ENCODE peak calls at places on chromosomes 4 and X, in six cellular contexts. N, Y, K, X, V and I are unnamed samples.

GRCh38 chrX:17559728-17560379 is 177.4 kb upstream of the SCML1 start:
- DNase-seq in N (no peak), Y (no peak), K (no peak), X (no peak), V (no peak), I (no peak)

GRCh38 chrX:104098151-104098808 is 14.0 kb upstream of the ZCCHC18 start:
- DNase-seq in N (peak; percentile 45), Y (peak; percentile 56), K (peak; percentile 21), X (peak; percentile 57), V (no peak), I (no peak)

GRCh38 chr4:152408514-152409327 is 127.2 kb downstream of the FBXW7 start:
- DNase-seq in N (no peak), Y (no peak), K (no peak), X (no peak), V (no peak), I (no peak)

GRCh38 chrX:9659571-9660195 is 106.0 kb downstream of the GPR143 start:
- DNase-seq in N (no peak), Y (no peak), K (no peak), X (no peak), V (no peak), I (no peak)

GRCh38 chr4:127889903-127890302 is 9.2 kb downstream of the PLK4 start:
- DNase-seq in N (no peak), Y (no peak), K (no peak), X (no peak), V (no peak), I (no peak)

GRCh38 chr4:147599764-147600163 is 17.4 kb upstream of the TMEM184C start:
- DNase-seq in N (no peak), Y (no peak), K (no peak), X (no peak), V (no peak), I (no peak)

GRCh38 chrX:138908577-138908976 is 197.1 kb upstream of the FGF13 start:
- DNase-seq in N (no peak), Y (no peak), K (no peak), X (no peak), V (no peak), I (no peak)

GRCh38 chr4:183157215-183157614 is 58.2 kb downstream of the WWC2 start:
- DNase-seq in N (no peak), Y (no peak), K (no peak), X (no peak), V (no peak), I (no peak)

GRCh38 chr4:182876006-182876405 is 41.2 kb downstream of the DCTD start:
- DNase-seq in N (no peak), Y (no peak), K (no peak), X (no peak), V (no peak), I (no peak)

GRCh38 chr4:161256716-161257115 is 907.1 kb downstream of the FSTL5 start:
- DNase-seq in N (no peak), Y (no peak), K (no peak), X (no peak), V (no peak), I (no peak)

GRCh38 chr4:147756417-147756816 is 24.5 kb downstream of the ARHGAP10 start:
- DNase-seq in N (no peak), Y (no peak), K (no peak), X (no peak), V (no peak), I (no peak)

GRCh38 chr4:158346576-158346975 is 136.3 kb downstream of the TMEM144 start:
- DNase-seq in N (no peak), Y (no peak), K (no peak), X (no peak), V (no peak), I (no peak)

GRCh38 chr4:1205641-1206298 is 33.4 kb upstream of the SPON2 start:
- DNase-seq in N (no peak), Y (no peak), K (peak; percentile 8), X (no peak), V (no peak), I (peak; percentile 13)

GRCh38 chr4:176300565-176300964 is 19.2 kb upstream of the SPCS3 start:
- DNase-seq in N (no peak), Y (no peak), K (no peak), X (no peak), V (no peak), I (no peak)

GRCh38 chrX:39497717-39498265 is 600.0 kb downstream of the BCOR start:
- DNase-seq in N (no peak), Y (no peak), K (no peak), X (no peak), V (no peak), I (no peak)

GRCh38 chr4:149409186-149410056 is 406.2 kb downstream of the IQCM start:
- DNase-seq in N (no peak), Y (peak; percentile 68), K (no peak), X (no peak), V (peak; percentile 51), I (no peak)

GRCh38 chrX:34956915-34957314 is 14.3 kb downstream of the FAM47B start:
- DNase-seq in N (no peak), Y (no peak), K (no peak), X (no peak), V (no peak), I (no peak)

GRCh38 chr4:74111990-74112389 is 13.0 kb upstream of the CXCL2 start:
- DNase-seq in N (no peak), Y (peak; percentile 38), K (no peak), X (no peak), V (no peak), I (no peak)
- TF ChIP-seq CTCF in N (no peak), Y (no peak), K (no peak), X (no peak), V (no peak), I (no peak)

DNA sequence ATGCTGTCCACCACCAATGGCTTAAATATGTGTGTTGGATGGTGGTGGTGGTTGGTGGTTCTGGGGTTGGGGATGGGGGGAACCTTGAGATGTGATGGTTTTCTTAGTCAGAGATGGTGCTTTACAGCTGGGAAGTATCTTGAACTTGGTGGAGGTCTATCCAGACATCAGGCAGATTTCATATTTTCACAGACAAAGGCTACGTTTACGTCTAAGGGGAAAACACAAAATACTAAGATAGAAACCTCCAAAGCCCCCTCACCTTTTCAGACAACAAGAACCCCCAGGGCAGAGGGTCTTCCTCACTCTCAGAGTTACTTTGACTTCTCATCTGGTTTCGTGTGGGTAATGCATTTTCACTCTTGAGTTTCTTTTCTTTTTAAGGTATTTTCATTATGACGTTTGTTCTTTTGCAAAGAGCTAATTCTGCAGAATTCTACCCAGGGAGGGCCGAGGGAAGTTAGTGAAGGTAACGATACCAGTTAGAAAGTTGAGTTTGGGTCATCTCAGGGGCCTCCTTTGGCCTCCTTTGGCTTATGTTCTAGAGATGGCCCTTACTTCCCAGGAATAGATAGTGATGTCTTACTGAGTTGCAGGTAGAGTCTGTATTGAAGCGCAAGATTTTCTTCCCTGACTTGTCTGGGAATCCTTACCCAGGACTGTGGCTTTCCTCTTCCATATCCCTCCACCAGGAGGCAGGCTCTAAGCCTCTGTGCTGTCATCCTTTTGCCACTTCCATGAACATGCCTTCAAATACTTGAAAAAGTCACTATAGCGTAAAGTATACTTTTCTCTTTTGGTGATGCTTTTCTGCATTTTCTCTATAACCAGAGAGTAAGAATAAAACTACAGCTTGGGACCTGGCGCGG is 31.9 kb downstream of the RHOH start:
- DNase-seq in N (no peak), Y (no peak), K (peak; percentile 52), X (no peak), V (no peak), I (no peak)
- TF ChIP-seq CTCF in N (peak; percentile 62), Y (no peak), K (peak; percentile 44), X (no peak), V (no peak), I (peak; percentile 19)

DNA sequence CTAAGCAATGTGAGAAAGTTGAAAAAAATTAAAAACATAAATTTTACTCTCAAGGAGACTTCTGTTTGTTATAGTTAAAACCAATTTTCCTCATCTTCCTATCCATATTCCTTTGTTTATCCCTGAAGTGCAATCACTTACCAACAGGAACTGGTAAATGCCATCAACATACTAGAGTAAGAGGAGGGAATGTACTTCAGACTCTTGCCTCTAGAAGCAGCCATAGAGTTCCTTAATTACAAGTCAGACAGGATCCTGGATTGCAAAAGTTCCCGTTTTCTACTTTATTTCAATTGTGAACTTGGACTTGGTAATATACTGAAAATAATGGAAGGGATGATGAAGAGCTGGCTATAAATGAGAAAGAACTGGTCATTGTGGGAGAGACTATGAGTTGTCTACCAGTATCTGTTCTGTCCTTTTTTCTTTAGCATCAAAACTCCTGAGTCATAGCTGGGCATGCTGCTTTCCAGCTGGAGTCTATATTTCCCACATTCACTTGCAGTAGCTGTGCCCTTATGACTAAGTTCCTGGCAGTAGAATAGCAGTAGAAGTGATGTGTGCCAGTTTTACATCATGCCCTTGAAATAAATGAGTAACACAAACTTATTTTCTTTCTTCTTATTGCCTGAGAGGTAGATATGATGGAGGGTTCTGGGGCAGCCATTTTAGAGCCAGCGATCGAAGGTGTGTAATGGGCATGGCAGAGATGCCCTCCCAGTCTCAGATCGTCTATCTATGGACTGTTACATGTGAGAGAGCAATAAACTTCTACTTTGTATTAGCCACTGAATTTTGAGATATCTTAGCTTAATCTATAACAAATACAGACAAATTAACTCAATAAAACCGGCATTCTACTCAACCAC is 26.8 kb upstream of the SPARCL1 start:
- DNase-seq in N (no peak), Y (no peak), K (no peak), X (no peak), V (no peak), I (no peak)
- TF ChIP-seq CTCF in N (no peak), Y (no peak), K (no peak), X (no peak), V (no peak), I (no peak)

GRCh38 chr4:87057835-87058234 is 123.0 kb downstream of the AFF1 start:
- DNase-seq in N (no peak), Y (no peak), K (no peak), X (no peak), V (no peak), I (no peak)

GRCh38 chr4:87055340-87055739 is 120.5 kb downstream of the AFF1 start:
- DNase-seq in N (no peak), Y (no peak), K (no peak), X (no peak), V (no peak), I (no peak)

GRCh38 chr4:87060957-87061356 is 126.1 kb downstream of the AFF1 start:
- DNase-seq in N (no peak), Y (no peak), K (no peak), X (no peak), V (no peak), I (no peak)

GRCh38 chr4:87056884-87057283 is 122.1 kb downstream of the AFF1 start:
- DNase-seq in N (no peak), Y (no peak), K (no peak), X (no peak), V (no peak), I (no peak)

DNA sequence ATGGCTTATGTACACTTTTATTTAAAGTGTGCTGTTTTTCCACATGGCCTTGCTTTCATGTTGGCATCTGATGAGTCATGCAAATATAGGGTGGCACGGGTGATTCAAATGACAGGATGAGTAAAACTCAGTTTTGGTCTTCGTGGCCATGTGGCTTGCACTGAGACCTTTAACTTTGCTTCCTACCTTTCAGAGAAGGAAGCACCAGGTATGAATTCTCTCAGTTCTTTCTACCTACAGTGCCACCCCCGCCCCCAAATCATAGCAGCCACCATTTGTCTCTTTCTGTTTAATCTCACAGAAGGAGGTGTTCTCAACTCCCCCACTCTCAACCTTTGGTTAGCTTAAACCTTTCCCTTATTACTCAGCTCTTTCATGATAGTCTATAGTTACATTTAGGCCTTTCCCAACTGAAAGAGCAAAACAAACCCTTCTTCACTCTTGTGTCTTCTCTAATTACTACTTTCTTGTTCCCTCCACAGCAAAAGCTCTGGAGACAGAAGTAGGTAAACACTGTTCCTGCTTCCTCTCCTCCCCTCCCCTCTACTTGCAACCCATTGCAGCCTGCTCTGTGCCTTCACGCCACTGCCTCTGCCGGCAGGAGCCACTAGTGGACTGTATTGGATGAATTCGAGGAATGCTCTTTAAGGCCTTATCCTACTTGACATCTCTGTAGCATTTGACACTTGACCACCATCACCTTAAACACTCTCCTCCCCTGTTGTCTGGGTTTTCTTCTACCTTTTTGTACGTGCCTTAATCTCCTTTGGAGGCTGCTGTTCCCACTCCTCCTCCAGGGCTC is 123.7 kb downstream of the AFF1 start:
- DNase-seq in N (no peak), Y (no peak), K (no peak), X (no peak), V (no peak), I (no peak)
- TF ChIP-seq CTCF in N (no peak), Y (peak; percentile 49), K (no peak), X (no peak), V (peak; percentile 46), I (no peak)